ENCODE peak calls at places on chromosomes 2 and 18, in nine cellular contexts. R is IMR-90, B is pancreas, D is transverse colon, H is lower lobe of right lung, K is upper lobe of right lung, E is WERI-Rb-1, P is fibroblast of lung, C is heart left ventricle. V is an unnamed sample.

GRCh38 chr2:148642891-148643416 is 1.6 kb upstream of the EPC2 start:
- DNase-seq in R (no peak), B (no peak), D (no peak), H (no peak), K (no peak), E (no peak), P (peak; percentile 65), C (no peak), V (no peak)

GRCh38 chr2:239151201-239152131 is 249.4 kb downstream of the HDAC4 start:
- DNase-seq in R (no peak), B (no peak), D (peak; percentile 10), H (peak; percentile 32), K (peak; percentile 46), E (no peak), P (no peak), C (no peak), V (no peak)

GRCh38 chr18:47987456-47987735 is 56.9 kb upstream of the SMAD2 start:
- DNase-seq in R (no peak), B (no peak), D (no peak), H (no peak), K (no peak), E (no peak), P (no peak), C (no peak), V (no peak)

GRCh38 chr2:235618039-235618438 is 124.2 kb downstream of the AGAP1 start:
- DNase-seq in R (peak; percentile 89), B (no peak), D (no peak), H (no peak), K (no peak), E (no peak), P (peak; percentile 92), C (no peak), V (no peak)

GRCh38 chr2:145752091-145752806 is 1232.3 kb upstream of the ZEB2 start:
- DNase-seq in R (peak; percentile 89), B (no peak), D (no peak), H (peak; percentile 47), K (peak; percentile 57), E (no peak), P (peak; percentile 85), C (no peak), V (no peak)

GRCh38 chr2:179741317-179741716 is 120.1 kb downstream of the ZNF385B start:
- DNase-seq in R (no peak), B (no peak), D (no peak), H (no peak), K (no peak), E (no peak), P (no peak), C (no peak), V (no peak)

GRCh38 chr2:241540391-241540765 is 18.2 kb upstream of the BOK start:
- DNase-seq in R (no peak), B (peak; percentile 45), D (no peak), H (peak; percentile 82), K (peak; percentile 84), E (no peak), P (peak; percentile 67), C (no peak), V (no peak)

GRCh38 chr2:48504647-48505327 is 25.2 kb upstream of the STON1 start:
- DNase-seq in R (peak; percentile 75), B (no peak), D (no peak), H (no peak), K (no peak), E (no peak), P (peak; percentile 70), C (no peak), V (no peak)

GRCh38 chr2:17000083-17000482 is 334.4 kb upstream of the CYRIA start:
- DNase-seq in R (no peak), B (no peak), D (no peak), H (no peak), K (no peak), E (no peak), P (no peak), C (no peak), V (no peak)

GRCh38 chr2:45577426-45577825 is 33.6 kb downstream of the SRBD1 start:
- DNase-seq in R (peak; percentile 54), B (no peak), D (no peak), H (no peak), K (no peak), E (no peak), P (peak; percentile 60), C (no peak), V (no peak)

GRCh38 chr2:11634584-11634983 is 35.4 kb downstream of the NTSR2 start:
- DNase-seq in R (no peak), B (no peak), D (no peak), H (no peak), K (no peak), E (no peak), P (no peak), C (no peak), V (no peak)

GRCh38 chr2:58853420-58853819 is 612.3 kb upstream of the FANCL start:
- DNase-seq in R (no peak), B (no peak), D (no peak), H (no peak), K (no peak), E (no peak), P (no peak), C (no peak), V (no peak)

GRCh38 chr2:60544059-60544458 is 9.4 kb downstream of the BCL11A start:
- DNase-seq in R (no peak), B (no peak), D (no peak), H (no peak), K (no peak), E (no peak), P (peak; percentile 23), C (no peak), V (no peak)

GRCh38 chr18:54906636-54907180 is 52.6 kb downstream of the CCDC68 start:
- DNase-seq in R (peak; percentile 8), B (no peak), D (no peak), H (no peak), K (no peak), E (no peak), P (peak; percentile 56), C (no peak), V (no peak)

GRCh38 chr2:12180046-12180445 is 433.6 kb downstream of the LPIN1 start:
- DNase-seq in R (no peak), B (no peak), D (no peak), H (no peak), K (no peak), E (no peak), P (no peak), C (no peak), V (no peak)

GRCh38 chr18:12060182-12060870 is 33.3 kb upstream of the ANKRD62 start:
- DNase-seq in R (no peak), B (no peak), D (no peak), H (no peak), K (no peak), E (no peak), P (no peak), C (no peak), V (no peak)

GRCh38 chr18:12056884-12057402 is 36.7 kb upstream of the ANKRD62 start:
- DNase-seq in R (no peak), B (no peak), D (no peak), H (no peak), K (no peak), E (no peak), P (no peak), C (no peak), V (no peak)

GRCh38 chr18:12059334-12060181 is 34.1 kb upstream of the ANKRD62 start:
- DNase-seq in R (no peak), B (no peak), D (no peak), H (no peak), K (no peak), E (no peak), P (no peak), C (no peak), V (no peak)

GRCh38 chr18:12056034-12056883 is 37.4 kb upstream of the ANKRD62 start:
- DNase-seq in R (no peak), B (no peak), D (no peak), H (no peak), K (no peak), E (no peak), P (no peak), C (no peak), V (no peak)

DNA sequence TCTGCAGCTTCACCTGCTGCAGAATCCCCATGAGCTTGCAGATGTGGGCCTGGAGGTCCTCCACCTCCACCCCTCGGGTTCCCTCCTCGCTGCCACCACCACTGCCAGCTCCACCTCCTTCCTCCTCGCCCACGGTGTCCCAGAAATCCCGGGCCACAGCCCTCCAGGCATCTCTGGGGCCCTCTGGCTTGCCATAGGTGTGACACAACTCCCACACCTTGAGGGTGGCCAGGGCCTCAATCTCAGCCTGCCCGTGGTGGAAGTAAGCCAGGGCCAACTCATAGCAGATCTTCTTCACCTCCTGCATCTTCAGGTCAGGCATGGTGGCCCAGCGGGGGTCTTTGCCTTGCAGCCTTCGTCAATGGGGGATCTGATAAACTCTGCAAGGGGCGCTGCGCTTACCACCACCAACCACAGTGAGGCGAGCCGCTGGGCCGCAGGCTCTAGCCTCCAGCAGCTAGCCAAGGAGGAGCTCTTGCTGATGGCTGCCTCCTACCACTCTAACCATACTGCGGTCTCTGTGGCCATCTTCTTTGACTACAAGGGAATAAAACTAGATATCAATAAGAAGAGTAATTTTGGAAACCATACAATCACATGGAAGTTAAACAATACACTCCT is 36.1 kb upstream of the ANKRD62 start:
- DNase-seq in R (no peak), B (no peak), D (no peak), H (no peak), K (no peak), E (no peak), P (no peak), C (no peak), V (no peak)
- TF ChIP-seq CTCF in R (no peak), B (no peak), D (no peak), H (no peak), K (no peak), E (no peak), P (no peak), C (no peak), V (no peak)

GRCh38 chr2:65054749-65055426 is 1.3 kb upstream of the CEP68 start:
- DNase-seq in R (no peak), B (no peak), D (no peak), H (no peak), K (no peak), E (no peak), P (no peak), C (no peak), V (no peak)
- H3K27ac ChIP-seq in R (no peak overlapping the region), B (no peak overlapping the region), D (peak overlapping the region; percentile 96), H (no peak overlapping the region), K (no peak overlapping the region), E (no peak overlapping the region), P (no peak overlapping the region), C (no peak overlapping the region), V (peak overlapping the region; percentile 66)

DNA sequence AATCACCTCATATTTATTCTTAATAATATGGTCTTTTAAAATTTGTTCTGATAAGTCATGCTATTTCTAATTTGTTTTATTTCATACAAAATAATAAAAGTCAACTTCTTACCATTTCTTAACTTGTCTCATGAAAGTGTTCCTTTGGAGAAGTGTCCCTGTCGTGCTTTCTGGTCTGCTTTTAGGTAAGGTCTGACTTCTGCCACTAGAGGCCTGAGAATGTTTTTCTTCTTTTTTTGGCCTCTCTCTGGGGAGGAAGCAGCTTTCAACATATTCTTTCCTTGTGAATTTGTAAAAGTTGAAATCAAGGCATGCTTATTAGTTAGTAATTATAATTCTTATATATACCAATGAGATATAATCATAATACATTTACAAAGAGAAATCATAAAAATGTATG is 39.4 kb downstream of the MAP2 start:
- DNase-seq in R (no peak), B (no peak), D (no peak), H (no peak), K (no peak), E (no peak), P (no peak), C (no peak), V (no peak)
- TF ChIP-seq CTCF in R (no peak), B (no peak), D (no peak), H (peak; percentile 17), K (peak; percentile 17), E (peak; percentile 12), P (peak; percentile 29), C (peak; percentile 13), V (no peak)

GRCh38 chr2:230471074-230471473 is 55.1 kb downstream of the SP100 start:
- DNase-seq in R (no peak), B (no peak), D (no peak), H (no peak), K (no peak), E (no peak), P (no peak), C (no peak), V (no peak)
- H3K27ac ChIP-seq in R (no peak overlapping the region), B (no peak overlapping the region), D (no peak overlapping the region), H (no peak overlapping the region), K (no peak overlapping the region), E (no peak overlapping the region), P (no peak overlapping the region), C (no peak overlapping the region), V (no peak overlapping the region)